ENCODE peak calls at places on chromosome 12, in eight cellular contexts. N, A, G, D, R, T, S and B are unnamed samples. For H3K4me1, the result is how much of the 10 kb centered on the place peaks cover.

GRCh38 chr12:108193922-108194321 is 64.8 kb downstream of the WSCD2 start:
- DNase-seq in N (peak), A (no peak), G (peak), D (peak), R (peak), T (no peak), S (no peak), B (no peak)

GRCh38 chr12:48351022-48351708 is 446 bp upstream of the ZNF641 start:
- DNase-seq in N (peak), A (peak), G (peak), D (peak), R (peak), T (peak), S (no peak), B (peak)

GRCh38 chr12:106275458-106275857 is 27.1 kb upstream of the TCP11L2 start:
- DNase-seq in N (no peak), A (no peak), G (no peak), D (no peak), R (peak), T (no peak), S (no peak), B (peak)

GRCh38 chr12:25404955-25405354 is 148.1 kb downstream of the LMNTD1 start:
- DNase-seq in N (no peak), A (no peak), G (no peak), D (no peak), R (no peak), T (no peak), S (no peak), B (no peak)

GRCh38 chr12:84619053-84619452 is 293.5 kb downstream of the SLC6A15 start:
- DNase-seq in N (no peak), A (no peak), G (no peak), D (peak), R (no peak), T (no peak), S (no peak), B (no peak)

GRCh38 chr12:42758806-42759205 is 169.3 kb upstream of the PRICKLE1 start:
- DNase-seq in N (no peak), A (no peak), G (no peak), D (no peak), R (no peak), T (no peak), S (no peak), B (no peak)

GRCh38 chr12:94643585-94643984 is 6.8 kb downstream of the TMCC3 start:
- DNase-seq in N (no peak), A (no peak), G (peak), D (no peak), R (no peak), T (no peak), S (no peak), B (no peak)

GRCh38 chr12:32455607-32456063 is 56.3 kb downstream of the FGD4 start:
- DNase-seq in N (peak), A (no peak), G (peak), D (peak), R (no peak), T (no peak), S (no peak), B (peak)

GRCh38 chr12:117857632-117858274 is 111.0 kb downstream of the KSR2 start:
- DNase-seq in N (peak), A (no peak), G (peak), D (peak), R (peak), T (no peak), S (no peak), B (peak)

GRCh38 chr12:13425766-13426165 is 229.2 kb downstream of the EMP1 start:
- DNase-seq in N (peak), A (no peak), G (peak), D (no peak), R (no peak), T (no peak), S (no peak), B (no peak)

GRCh38 chr12:93050026-93050747 is 121.1 kb upstream of the EEA1 start:
- DNase-seq in N (peak), A (no peak), G (peak), D (no peak), R (no peak), T (no peak), S (no peak), B (no peak)

GRCh38 chr12:123139926-123140674 is 10.8 kb downstream of the PITPNM2 start:
- DNase-seq in N (peak), A (no peak), G (peak), D (no peak), R (no peak), T (peak), S (no peak), B (no peak)

GRCh38 chr12:13959131-13959734 is 22.2 kb downstream of the GRIN2B start:
- DNase-seq in N (no peak), A (no peak), G (no peak), D (no peak), R (no peak), T (no peak), S (no peak), B (peak)

GRCh38 chr12:88339254-88339949 is 197.3 kb downstream of the TMTC3 start:
- DNase-seq in N (peak), A (no peak), G (peak), D (no peak), R (no peak), T (no peak), S (no peak), B (no peak)

GRCh38 chr12:21642707-21643389 is 14.8 kb downstream of the LDHB start:
- DNase-seq in N (peak), A (no peak), G (peak), D (no peak), R (no peak), T (no peak), S (no peak), B (no peak)

GRCh38 chr12:79441534-79441933 is 249.2 kb downstream of the PAWR start:
- DNase-seq in N (no peak), A (no peak), G (no peak), D (no peak), R (no peak), T (no peak), S (no peak), B (no peak)

GRCh38 chr12:42790761-42791151 is 201.2 kb upstream of the PRICKLE1 start:
- DNase-seq in N (peak), A (no peak), G (peak), D (peak), R (no peak), T (no peak), S (no peak), B (peak)

GRCh38 chr12:107057071-107057834 is 36.1 kb downstream of the CRY1 start:
- DNase-seq in N (peak), A (no peak), G (peak), D (peak), R (no peak), T (no peak), S (no peak), B (no peak)

GRCh38 chr12:31517994-31518393 is 72.9 kb downstream of the DENND5B start:
- DNase-seq in N (peak), A (no peak), G (no peak), D (no peak), R (no peak), T (no peak), S (no peak), B (no peak)

GRCh38 chr12:8446642-8447547 is 8.9 kb upstream of the CLEC6A start:
- DNase-seq in N (no peak), A (no peak), G (no peak), D (no peak), R (no peak), T (no peak), S (no peak), B (no peak)

GRCh38 chr12:63420206-63420644 is 248.1 kb downstream of the DPY19L2 start:
- DNase-seq in N (peak), A (no peak), G (peak), D (peak), R (peak), T (no peak), S (no peak), B (peak)

GRCh38 chr12:12349711-12350665 is at the start of gene MANSC1:
- DNase-seq in N (peak), A (peak), G (peak), D (peak), R (peak), T (peak), S (peak), B (peak)

GRCh38 chr12:96258451-96258933 is 64.3 kb downstream of the ELK3 start:
- DNase-seq in N (peak), A (peak), G (peak), D (no peak), R (peak), T (peak), S (no peak), B (no peak)

GRCh38 chr12:69719336-69720316 is 19.0 kb upstream of the RAB3IP start:
- DNase-seq in N (no peak), A (no peak), G (peak), D (no peak), R (no peak), T (no peak), S (no peak), B (no peak)

GRCh38 chr12:68499616-68500015 is 111.1 kb upstream of the RAP1B start:
- DNase-seq in N (no peak), A (no peak), G (no peak), D (no peak), R (no peak), T (no peak), S (no peak), B (no peak)

GRCh38 chr12:120678572-120678971 is 8.4 kb upstream of the MLEC start:
- DNase-seq in N (no peak), A (no peak), G (no peak), D (no peak), R (no peak), T (no peak), S (no peak), B (no peak)

GRCh38 chr12:104603545-104603973 is 146.8 kb downstream of the CHST11 start:
- DNase-seq in N (peak), A (no peak), G (no peak), D (peak), R (no peak), T (no peak), S (no peak), B (no peak)

GRCh38 chr12:105289114-105289904 is 41.2 kb upstream of the C12orf75 start:
- DNase-seq in N (peak), A (no peak), G (no peak), D (no peak), R (no peak), T (no peak), S (no peak), B (no peak)

GRCh38 chr12:121326996-121327674 is 25.1 kb downstream of the ANAPC5 start:
- DNase-seq in N (no peak), A (no peak), G (no peak), D (no peak), R (peak), T (no peak), S (no peak), B (no peak)

GRCh38 chr12:54005531-54005852 is 3.3 kb upstream of the HOXC8 start:
- DNase-seq in N (no peak), A (no peak), G (no peak), D (no peak), R (no peak), T (no peak), S (no peak), B (no peak)

GRCh38 chr12:10167588-10167987 is 4.3 kb downstream of the OLR1 start:
- DNase-seq in N (no peak), A (no peak), G (peak), D (no peak), R (no peak), T (no peak), S (no peak), B (no peak)

GRCh38 chr12:10165421-10165820 is 6.5 kb downstream of the OLR1 start:
- DNase-seq in N (no peak), A (no peak), G (no peak), D (no peak), R (no peak), T (no peak), S (no peak), B (no peak)

GRCh38 chr12:10171954-10172353 is at the start of gene OLR1:
- DNase-seq in N (peak), A (no peak), G (no peak), D (no peak), R (no peak), T (no peak), S (no peak), B (no peak)

GRCh38 chr12:10169094-10169493 is 2.8 kb downstream of the OLR1 start:
- DNase-seq in N (peak), A (no peak), G (no peak), D (no peak), R (no peak), T (no peak), S (no peak), B (no peak)

DNA sequence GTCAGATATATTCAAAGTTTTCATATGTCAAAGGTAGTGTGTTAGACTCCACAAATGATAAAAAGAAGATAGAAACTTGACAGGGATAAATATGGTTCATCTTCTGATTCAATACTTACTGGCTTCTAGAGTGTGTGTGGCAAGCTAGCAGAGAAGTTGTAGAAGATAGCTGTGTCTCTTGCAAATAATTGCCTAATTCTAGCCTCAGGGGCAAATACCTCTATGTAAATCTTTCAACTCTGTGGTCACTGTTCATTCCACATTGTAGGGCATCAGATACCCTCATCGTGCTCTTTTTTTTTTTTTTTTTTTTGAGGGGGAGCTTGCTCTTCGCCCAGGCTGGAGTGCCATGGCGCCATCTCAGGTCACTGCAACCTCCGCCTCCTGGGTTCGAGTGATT is 1.7 kb downstream of the OLR1 start:
- DNase-seq in N (no peak), A (no peak), G (no peak), D (no peak), R (no peak), T (no peak), S (no peak), B (no peak)
- TF ChIP-seq CTCF in N (no peak), A (no peak), G (no peak), D (no peak), R (no peak), T (no peak), S (no peak), B (no peak)

GRCh38 chr12:101908395-101908794 is 31.0 kb downstream of the DRAM1 start:
- DNase-seq in N (no peak), A (no peak), G (no peak), D (no peak), R (peak), T (no peak), S (no peak), B (no peak)

GRCh38 chr12:101906226-101906625 is 28.8 kb downstream of the DRAM1 start:
- DNase-seq in N (no peak), A (no peak), G (no peak), D (no peak), R (peak), T (no peak), S (peak), B (no peak)

DNA sequence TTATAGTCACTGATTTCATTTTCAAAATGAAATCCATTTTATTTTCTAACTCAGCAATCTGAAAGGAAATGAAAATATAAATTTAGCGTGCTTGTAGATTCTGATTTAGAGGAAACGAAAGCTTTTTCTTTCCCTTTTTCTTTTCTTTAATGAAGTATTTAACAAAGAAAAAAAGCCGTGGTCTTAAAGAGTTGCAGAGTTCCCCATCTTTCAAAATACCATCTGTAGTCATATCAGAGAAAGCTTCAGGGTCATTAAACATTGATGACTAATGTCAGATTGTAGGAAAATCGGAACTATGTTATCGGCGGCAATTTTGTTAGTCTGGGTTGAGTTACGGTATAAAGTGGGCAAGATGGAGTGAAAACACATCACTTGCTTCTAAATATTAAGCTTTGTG is 32.3 kb downstream of the DRAM1 start:
- DNase-seq in N (no peak), A (no peak), G (no peak), D (no peak), R (no peak), T (no peak), S (no peak), B (no peak)
- H3K4me3 ChIP-seq in N (no peak), A (no peak), G (no peak), D (no peak), R (no peak), T (no peak), S (no peak), B (no peak)

GRCh38 chr12:99954724-99955123 is 30.0 kb downstream of the ANKS1B start:
- DNase-seq in N (no peak), A (no peak), G (no peak), D (no peak), R (no peak), T (no peak), S (no peak), B (no peak)

GRCh38 chr12:99957866-99958466 is 26.8 kb downstream of the ANKS1B start:
- DNase-seq in N (no peak), A (no peak), G (peak), D (no peak), R (no peak), T (no peak), S (no peak), B (no peak)

GRCh38 chr12:99959549-99960170 is 25.1 kb downstream of the ANKS1B start:
- DNase-seq in N (no peak), A (no peak), G (peak), D (peak), R (no peak), T (no peak), S (no peak), B (no peak)

GRCh38 chr12:99960312-99960711 is 24.4 kb downstream of the ANKS1B start:
- DNase-seq in N (no peak), A (no peak), G (peak), D (no peak), R (no peak), T (no peak), S (no peak), B (no peak)
- H3K4me1 ChIP-seq in N (under half), A (under half), G (under half), D (under half), R (under half), T (under half), S (under half), B (under half)

DNA sequence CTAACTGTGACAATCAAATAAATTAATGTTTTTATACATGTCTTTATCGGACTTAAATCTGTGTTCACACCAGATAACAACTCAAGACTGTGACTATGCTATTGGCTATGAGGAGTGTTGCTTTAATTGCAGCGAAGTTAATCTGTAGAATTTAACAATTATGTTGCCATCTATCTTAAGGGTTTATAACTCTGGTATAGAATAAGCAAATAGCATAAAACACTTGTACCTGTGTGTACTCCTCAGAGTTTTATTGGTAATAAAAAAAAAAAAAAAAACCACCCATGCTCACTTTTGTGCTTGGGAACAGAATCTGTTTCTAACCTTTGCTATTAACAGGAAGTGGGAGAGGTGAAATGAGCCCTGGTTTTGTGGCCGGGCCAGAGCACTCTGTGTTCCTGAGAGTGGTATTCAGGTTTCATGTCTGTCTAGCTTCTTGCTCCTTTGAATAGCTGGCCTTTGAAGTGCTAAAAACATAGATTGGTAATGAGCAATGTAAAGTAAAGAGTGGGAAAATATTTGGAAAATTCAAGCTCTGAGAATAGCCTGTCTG is 53.1 kb downstream of the PDE3A start:
- DNase-seq in N (no peak), A (no peak), G (no peak), D (no peak), R (no peak), T (no peak), S (no peak), B (peak)
- TF ChIP-seq CTCF in N (no peak), A (no peak), G (no peak), D (no peak), R (no peak), T (no peak), S (no peak), B (no peak)

GRCh38 chr12:129900306-129900705 is 3.5 kb downstream of the TMEM132D start:
- DNase-seq in N (no peak), A (no peak), G (no peak), D (no peak), R (no peak), T (no peak), S (no peak), B (no peak)

GRCh38 chr12:129902371-129903091 is 1.3 kb downstream of the TMEM132D start:
- DNase-seq in N (no peak), A (no peak), G (no peak), D (no peak), R (no peak), T (no peak), S (no peak), B (no peak)

GRCh38 chr12:129901256-129901655 is 2.6 kb downstream of the TMEM132D start:
- DNase-seq in N (no peak), A (no peak), G (no peak), D (no peak), R (no peak), T (no peak), S (no peak), B (no peak)

GRCh38 chr12:129903092-129903945 is 506 bp downstream of the TMEM132D start:
- DNase-seq in N (no peak), A (no peak), G (no peak), D (no peak), R (no peak), T (no peak), S (no peak), B (no peak)

DNA sequence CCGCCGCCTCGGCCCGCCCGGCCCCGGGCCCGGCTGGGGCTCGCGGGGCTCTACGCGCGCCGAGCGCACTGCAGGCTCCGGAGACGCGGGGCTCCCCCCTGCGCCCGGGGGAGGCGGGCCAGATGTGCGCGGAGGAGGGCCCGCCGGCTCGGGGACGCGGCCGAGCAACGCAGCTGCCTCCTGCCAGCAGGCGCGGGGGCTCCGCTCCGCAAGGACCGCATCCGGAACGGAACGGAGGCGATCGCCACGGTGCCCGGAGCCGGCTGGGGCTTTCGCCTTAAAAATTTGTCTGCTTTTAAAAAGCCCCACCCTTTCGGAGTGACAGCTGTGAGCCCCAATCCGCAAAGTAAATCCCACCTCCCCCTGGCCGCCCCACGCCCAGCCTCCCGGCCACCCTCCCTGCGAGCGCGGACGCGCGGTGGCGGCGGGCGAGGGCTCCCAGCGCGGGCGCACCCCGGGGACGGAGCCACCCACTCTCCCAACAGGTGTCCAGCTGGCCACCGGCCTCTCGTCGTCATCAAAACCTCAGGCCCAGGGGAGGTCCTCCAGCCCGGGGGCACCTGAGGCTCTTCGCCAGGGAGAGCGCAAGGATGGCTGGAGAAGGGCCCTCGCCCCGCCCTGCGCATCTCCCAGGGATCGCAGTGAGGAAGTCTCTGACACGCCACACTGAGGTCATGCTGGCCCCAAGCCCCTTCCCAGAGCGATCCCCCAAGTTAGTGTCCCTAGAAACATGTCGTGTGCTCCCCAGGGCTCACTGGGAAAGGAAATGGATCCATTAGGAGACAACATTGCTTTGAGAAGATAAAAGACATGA is at the start of gene TMEM132D:
- DNase-seq in N (no peak), A (no peak), G (no peak), D (no peak), R (no peak), T (no peak), S (no peak), B (no peak)
- H3K4me3 ChIP-seq in N (no peak), A (no peak), G (peak), D (no peak), R (no peak), T (no peak), S (no peak), B (no peak)

GRCh38 chr12:26666286-26666685 is 166.7 kb downstream of the ITPR2 start:
- DNase-seq in N (peak), A (no peak), G (peak), D (no peak), R (no peak), T (no peak), S (no peak), B (no peak)

GRCh38 chr12:26668230-26668629 is 164.8 kb downstream of the ITPR2 start:
- DNase-seq in N (no peak), A (no peak), G (no peak), D (no peak), R (no peak), T (no peak), S (no peak), B (no peak)

GRCh38 chr12:26668847-26669246 is 164.1 kb downstream of the ITPR2 start:
- DNase-seq in N (no peak), A (no peak), G (peak), D (no peak), R (no peak), T (no peak), S (no peak), B (no peak)
- H3K4me1 ChIP-seq in N (under half), A (under half), G (under half), D (under half), R (under half), T (under half), S (under half), B (under half)